ENCODE peak calls at places on chromosome 2, in six cellular contexts. A, U, I, Y, M and L are unnamed samples.

GRCh38 chr2:201200345-201200744 is 17.4 kb downstream of the CASP10 start:
- DNase-seq in A (no peak), Y (no peak), M (no peak), U (no peak), I (no peak), L (no peak)

GRCh38 chr2:110904410-110905148 is 172.2 kb downstream of the ACOXL start:
- DNase-seq in I (no peak), M (peak), A (no peak), Y (no peak), U (no peak), L (no peak)

GRCh38 chr2:57876313-57876712 is 170.3 kb upstream of the VRK2 start:
- DNase-seq in M (no peak), I (no peak), Y (no peak), A (no peak), U (no peak), L (no peak)

GRCh38 chr2:2174956-2175355 is 156.1 kb downstream of the MYT1L start:
- DNase-seq in Y (no peak), M (peak), U (no peak), A (no peak), I (no peak), L (no peak)

GRCh38 chr2:241372376-241372992 is 16.4 kb downstream of the FARP2 start:
- DNase-seq in M (no peak), A (no peak), Y (no peak), U (no peak), I (no peak), L (no peak)

GRCh38 chr2:108449410-108450200 is 599 bp downstream of the GCC2 start:
- DNase-seq in A (no peak), I (peak), U (no peak), Y (no peak), M (peak), L (no peak)

GRCh38 chr2:69641887-69642708 is 1.4 kb downstream of the AAK1 start:
- DNase-seq in Y (no peak), M (no peak), U (no peak), I (no peak), A (no peak), L (no peak)

GRCh38 chr2:63735263-63735662 is 106.4 kb upstream of the UGP2 start:
- DNase-seq in I (peak), A (no peak), U (no peak), Y (no peak), M (no peak), L (no peak)

DNA sequence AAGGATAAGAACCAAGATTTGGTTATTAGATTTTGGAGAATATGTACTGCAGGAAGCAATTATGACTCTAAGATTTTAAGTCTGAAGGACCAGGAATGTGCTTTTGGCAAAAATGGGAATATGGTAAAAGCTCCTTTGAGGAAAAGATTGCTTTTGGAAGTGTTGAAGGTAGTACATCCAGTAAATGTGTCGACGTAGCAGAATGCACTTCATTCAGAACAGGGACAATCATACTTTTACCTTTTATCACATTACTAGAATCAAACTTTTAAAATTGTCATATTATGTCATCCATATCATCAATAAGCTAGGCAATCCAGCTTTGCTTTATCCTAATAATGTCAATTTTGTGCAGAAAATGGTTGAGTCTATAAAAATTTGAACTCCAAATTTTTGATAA is 74.3 kb upstream of the MSTN start:
- DNase-seq in Y (no peak), I (no peak), A (no peak), U (no peak), M (no peak), L (no peak)
- H3K27ac ChIP-seq in Y (no peak), I (no peak), A (no peak), U (no peak), M (no peak), L (no peak)

GRCh38 chr2:38075436-38076249 is at the start of gene CYP1B1:
- DNase-seq in I (no peak), M (no peak), U (peak), A (no peak), Y (no peak), L (no peak)

GRCh38 chr2:38076250-38076709 is 329 bp upstream of the CYP1B1 start:
- DNase-seq in A (peak), Y (peak), I (peak), M (peak), U (peak), L (peak)

GRCh38 chr2:38074047-38074774 is 1.7 kb downstream of the CYP1B1 start:
- DNase-seq in U (peak), I (no peak), M (peak), A (no peak), Y (no peak), L (no peak)

GRCh38 chr2:38073211-38074005 is 2.5 kb downstream of the CYP1B1 start:
- DNase-seq in M (peak), Y (no peak), I (no peak), U (peak), A (no peak), L (no peak)

GRCh38 chr2:38074775-38075435 is 1.0 kb downstream of the CYP1B1 start:
- DNase-seq in I (no peak), U (peak), Y (peak), M (peak), A (no peak), L (no peak)
- TF ChIP-seq CTCF in I (no peak), U (peak), Y (no peak), M (no peak), A (no peak), L (no peak)

GRCh38 chr2:26847663-26848335 is at the start of gene DPYSL5:
- DNase-seq in M (peak), U (peak), A (no peak), Y (no peak), I (no peak), L (no peak)

GRCh38 chr2:26848336-26849055 is 564 bp downstream of the DPYSL5 start:
- DNase-seq in Y (no peak), U (peak), M (peak), I (no peak), A (no peak), L (no peak)

GRCh38 chr2:26845021-26845420 is 2.9 kb upstream of the DPYSL5 start:
- DNase-seq in U (no peak), M (no peak), I (no peak), Y (no peak), A (no peak), L (no peak)

GRCh38 chr2:26846881-26847662 is 860 bp upstream of the DPYSL5 start:
- DNase-seq in Y (no peak), I (no peak), U (no peak), M (peak), A (no peak), L (no peak)

DNA sequence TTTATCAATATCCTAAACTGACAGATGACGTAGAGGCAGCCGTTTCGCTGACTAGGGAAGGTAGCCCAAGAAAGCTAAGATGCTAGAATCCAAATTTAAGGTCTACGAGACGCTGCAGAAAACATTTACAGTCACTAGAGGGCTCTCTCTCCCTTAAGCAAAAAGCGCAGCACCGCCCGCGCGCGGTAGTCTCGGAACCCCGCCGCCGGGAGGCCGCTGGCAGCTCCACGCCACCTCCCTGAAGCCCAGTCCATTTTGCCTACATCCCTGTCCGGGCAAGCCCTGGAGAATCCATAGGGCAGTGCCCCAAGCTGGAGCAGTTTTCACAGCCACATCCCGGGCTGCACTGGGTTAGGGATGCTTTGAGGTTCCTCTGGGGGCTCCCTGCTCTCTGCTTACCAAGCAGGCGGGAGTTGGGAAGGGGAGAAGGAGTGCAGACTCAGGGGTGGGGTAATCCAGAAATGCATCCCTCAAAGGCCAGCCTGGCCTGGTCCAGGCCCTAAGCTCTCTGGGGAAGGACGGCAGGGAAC is 1.5 kb upstream of the DPYSL5 start:
- DNase-seq in I (peak), U (peak), A (peak), Y (peak), M (peak), L (peak)
- H3K4me3 ChIP-seq in I (no peak), U (peak), A (no peak), Y (no peak), M (peak), L (no peak)

GRCh38 chr2:217158906-217159305 is 299.0 kb upstream of the TNP1 start:
- DNase-seq in A (no peak), U (no peak), M (no peak), I (no peak), Y (no peak), L (no peak)

GRCh38 chr2:217160103-217160502 is 300.2 kb upstream of the TNP1 start:
- DNase-seq in M (no peak), U (no peak), Y (no peak), A (no peak), I (peak), L (no peak)

GRCh38 chr2:217160978-217161973 is 301.4 kb upstream of the TNP1 start:
- DNase-seq in M (no peak), A (no peak), Y (no peak), I (no peak), U (no peak), L (no peak)

GRCh38 chr2:217156801-217157200 is 296.9 kb upstream of the TNP1 start:
- DNase-seq in Y (no peak), A (no peak), U (no peak), M (no peak), I (no peak), L (no peak)

DNA sequence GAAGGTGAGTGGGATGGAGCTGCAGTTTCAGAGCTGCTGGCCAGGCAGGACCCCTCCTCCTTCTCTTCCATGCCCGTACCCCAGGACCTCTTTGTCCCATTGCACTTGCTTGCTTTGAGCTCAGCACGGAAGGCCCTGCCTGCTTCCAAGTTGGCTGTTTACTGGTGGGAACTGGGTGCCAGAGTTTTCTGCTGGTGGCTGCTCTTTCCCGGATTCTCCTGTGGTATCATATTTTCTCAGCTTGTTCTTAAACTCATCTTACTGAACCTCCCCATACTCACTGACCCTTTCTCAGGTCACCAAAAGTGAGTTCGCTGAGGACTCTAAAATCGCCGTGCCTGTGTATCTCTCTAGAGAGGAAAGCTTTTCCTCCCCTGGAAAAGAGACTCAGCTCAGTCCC is 297.7 kb upstream of the TNP1 start:
- DNase-seq in U (no peak), Y (no peak), I (no peak), A (no peak), M (no peak), L (no peak)
- H3K27ac ChIP-seq in U (no peak), Y (no peak), I (peak), A (no peak), M (no peak), L (no peak)

DNA sequence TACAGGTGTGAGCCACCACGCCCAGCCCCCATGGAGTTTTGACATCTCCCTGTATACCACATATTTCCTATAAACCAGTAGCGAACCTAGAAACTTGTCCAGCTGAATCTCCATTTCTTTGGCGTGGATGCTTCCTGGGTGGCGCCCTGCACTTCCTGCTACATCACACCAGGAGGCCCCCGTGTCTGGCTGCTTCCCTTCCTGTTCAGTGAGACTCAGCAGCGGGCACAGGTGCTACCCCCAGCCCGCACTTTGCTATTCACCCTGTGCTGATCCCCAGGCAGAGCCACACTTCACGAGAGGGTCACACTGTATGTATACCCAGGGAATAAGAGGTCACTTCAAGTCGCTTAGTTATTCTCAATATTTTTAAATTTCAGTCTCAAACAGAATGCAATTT is 35.0 kb downstream of the CYP27C1 start:
- DNase-seq in A (no peak), U (peak), Y (no peak), I (no peak), M (no peak), L (no peak)
- TF ChIP-seq CTCF in A (no peak), U (no peak), Y (no peak), I (no peak), M (no peak), L (no peak)

GRCh38 chr2:96807127-96807471 is 9.0 kb upstream of the CNNM3 start:
- DNase-seq in M (no peak), Y (no peak), U (no peak), A (no peak), I (no peak), L (no peak)
- H3K4me3 ChIP-seq in M (no peak), Y (no peak), U (no peak), A (no peak), I (no peak), L (no peak)

DNA sequence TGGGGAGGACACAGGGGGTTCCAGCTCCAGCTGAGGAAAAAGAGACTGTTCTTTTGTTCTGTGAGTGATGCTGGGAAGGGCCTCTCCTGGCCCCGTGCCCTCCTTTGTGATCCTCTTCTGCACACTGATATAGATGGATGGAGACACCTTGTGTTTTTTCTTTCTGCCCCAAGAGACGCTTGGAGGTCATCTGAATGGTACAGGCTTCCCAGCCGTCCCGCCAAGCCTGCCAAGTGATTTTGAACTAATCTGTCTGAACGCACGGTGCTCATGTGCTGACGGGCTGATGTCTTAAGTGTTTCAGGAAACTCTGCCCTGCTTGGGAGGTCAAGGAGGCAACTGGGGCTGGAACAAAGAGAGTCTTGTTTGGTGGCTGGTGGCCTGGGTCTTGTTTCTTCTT is 57.5 kb downstream of the KIF5C start:
- DNase-seq in U (no peak), Y (no peak), A (no peak), I (no peak), M (no peak), L (no peak)
- H3K27ac ChIP-seq in U (peak), Y (no peak), A (no peak), I (no peak), M (peak), L (no peak)